ENCODE peak calls at places on chromosome 4, in eight cellular contexts. N, V, K, Q, C, A, S and D are unnamed samples.

GRCh38 chr4:131499139-131499873 is 1649.8 kb upstream of the PCDH10 start:
- DNase-seq in V (no peak), A (no peak), S (no peak), K (no peak), N (no peak), C (peak), Q (peak), D (no peak)

GRCh38 chr4:41160010-41160789 is 54.1 kb downstream of the APBB2 start:
- DNase-seq in A (no peak), K (no peak), S (no peak), N (no peak), Q (peak), C (peak), V (peak), D (no peak)

GRCh38 chr4:42104521-42104920 is 47.9 kb downstream of the BEND4 start:
- DNase-seq in S (no peak), Q (peak), A (no peak), C (no peak), N (no peak), V (peak), K (no peak), D (no peak)

GRCh38 chr4:7735395-7735794 is 204.3 kb downstream of the AFAP1 start:
- DNase-seq in Q (no peak), K (no peak), C (no peak), A (no peak), V (no peak), S (no peak), N (no peak), D (no peak)

GRCh38 chr4:80035336-80035735 is 37.7 kb downstream of the ANTXR2 start:
- DNase-seq in Q (no peak), N (no peak), V (peak), S (no peak), C (no peak), K (no peak), A (no peak), D (no peak)

GRCh38 chr4:153238146-153238919 is 34.1 kb downstream of the TRIM2 start:
- DNase-seq in A (no peak), S (no peak), C (no peak), Q (no peak), V (no peak), N (no peak), K (no peak), D (no peak)

GRCh38 chr4:72326692-72327632 is 242.1 kb downstream of the ADAMTS3 start:
- DNase-seq in N (no peak), S (no peak), A (peak), C (no peak), K (no peak), Q (peak), V (peak), D (no peak)

GRCh38 chr4:24915121-24915922 is 2.5 kb upstream of the CCDC149 start:
- DNase-seq in V (peak), C (no peak), Q (no peak), S (no peak), K (no peak), A (peak), N (no peak), D (no peak)

GRCh38 chr4:109191216-109191615 is 111.2 kb downstream of the COL25A1 start:
- DNase-seq in S (no peak), Q (no peak), N (no peak), C (no peak), K (no peak), V (no peak), A (no peak), D (no peak)

GRCh38 chr4:11805837-11806236 is 377.1 kb upstream of the HS3ST1 start:
- DNase-seq in Q (peak), N (no peak), A (peak), V (peak), C (no peak), S (no peak), K (no peak), D (no peak)

GRCh38 chr4:185470503-185471195 is 884 bp downstream of the CCDC110 start:
- DNase-seq in V (peak), C (peak), N (peak), K (peak), Q (no peak), S (peak), A (peak), D (no peak)

GRCh38 chr4:849478-850175 is 23.7 kb upstream of the CPLX1 start:
- DNase-seq in Q (no peak), C (no peak), N (no peak), A (no peak), K (no peak), S (no peak), V (no peak), D (no peak)

GRCh38 chr4:149164282-149164681 is 651.4 kb downstream of the IQCM start:
- DNase-seq in V (peak), S (no peak), Q (no peak), A (peak), N (no peak), K (peak), C (no peak), D (peak)

GRCh38 chr4:149699642-149700041 is 116.0 kb downstream of the IQCM start:
- DNase-seq in A (peak), Q (no peak), C (no peak), N (no peak), V (no peak), K (no peak), S (no peak), D (no peak)

GRCh38 chr4:65645185-65645584 is 25.1 kb downstream of the EPHA5 start:
- DNase-seq in K (no peak), V (peak), C (no peak), A (no peak), N (no peak), Q (peak), S (no peak), D (no peak)

GRCh38 chr4:74567981-74568380 is 123.0 kb downstream of the AREG start:
- DNase-seq in V (no peak), C (no peak), N (no peak), A (no peak), S (no peak), Q (no peak), K (no peak), D (no peak)

GRCh38 chr4:156968479-156968984 is 3.1 kb downstream of the PDGFC start:
- DNase-seq in C (peak), V (peak), S (peak), K (peak), N (peak), A (peak), Q (peak), D (peak)

GRCh38 chr4:45036677-45037076 is 310.3 kb upstream of the GNPDA2 start:
- DNase-seq in C (no peak), S (no peak), V (peak), A (no peak), K (no peak), Q (no peak), N (no peak), D (no peak)

GRCh38 chr4:77120888-77121508 is 36.0 kb upstream of the CCNG2 start:
- DNase-seq in S (no peak), V (peak), N (peak), A (peak), C (peak), Q (no peak), K (no peak), D (no peak)

GRCh38 chr4:181685911-181686310 is 557.3 kb upstream of the TENM3 start:
- DNase-seq in Q (peak), N (no peak), V (peak), K (no peak), C (peak), S (no peak), A (no peak), D (no peak)

GRCh38 chr4:144338148-144338547 is 197.6 kb upstream of the GYPA start:
- DNase-seq in N (no peak), S (no peak), V (no peak), A (no peak), Q (no peak), K (no peak), C (no peak), D (no peak)

GRCh38 chr4:141676087-141676486 is 39.7 kb downstream of the IL15 start:
- DNase-seq in S (no peak), N (no peak), C (no peak), Q (no peak), A (no peak), V (no peak), K (no peak), D (no peak)

GRCh38 chr4:102730968-102731533 is 29.7 kb downstream of the MANBA start:
- DNase-seq in Q (no peak), C (peak), N (no peak), V (peak), S (no peak), A (peak), K (no peak), D (peak)

GRCh38 chr4:13700196-13701140 is 72.9 kb upstream of the BOD1L1 start:
- DNase-seq in K (no peak), N (no peak), V (no peak), Q (no peak), A (no peak), C (no peak), S (no peak), D (no peak)

GRCh38 chr4:31807036-31807435 is 1086.9 kb downstream of the PCDH7 start:
- DNase-seq in V (no peak), K (no peak), A (no peak), Q (no peak), N (no peak), S (no peak), C (no peak), D (no peak)

GRCh38 chr4:183241771-183242170 is 78.3 kb downstream of the CLDN22 start:
- DNase-seq in V (peak), C (no peak), S (no peak), Q (no peak), K (no peak), N (no peak), A (peak), D (no peak)

GRCh38 chr4:125770814-125771398 is 456.2 kb downstream of the FAT4 start:
- DNase-seq in S (no peak), C (no peak), N (no peak), V (peak), Q (no peak), A (no peak), K (no peak), D (no peak)

GRCh38 chr4:61332671-61333070 is 132.5 kb downstream of the ADGRL3 start:
- DNase-seq in V (peak), A (peak), Q (no peak), C (no peak), K (no peak), S (no peak), N (no peak), D (no peak)

GRCh38 chr4:27094785-27095184 is 234.1 kb downstream of the STIM2 start:
- DNase-seq in Q (no peak), K (peak), V (no peak), N (peak), A (no peak), S (no peak), C (no peak), D (no peak)

GRCh38 chr4:10311939-10312338 is 145.3 kb downstream of the ZNF518B start:
- DNase-seq in V (no peak), Q (no peak), S (no peak), C (no peak), A (no peak), K (no peak), N (no peak), D (no peak)

GRCh38 chr4:156238171-156238570 is 284.5 kb upstream of the CTSO start:
- DNase-seq in V (peak), C (peak), Q (no peak), N (no peak), A (no peak), S (no peak), K (no peak), D (no peak)

GRCh38 chr4:86757468-86757867 is 91.7 kb downstream of the SLC10A6 start:
- DNase-seq in V (no peak), N (no peak), K (no peak), Q (no peak), S (no peak), A (no peak), C (no peak), D (no peak)

GRCh38 chr4:103802766-103803165 is 83.0 kb upstream of the TACR3 start:
- DNase-seq in A (peak), N (no peak), C (no peak), V (peak), S (no peak), Q (no peak), K (no peak), D (no peak)

GRCh38 chr4:87819281-87819919 is 13.4 kb upstream of the MEPE start:
- DNase-seq in N (no peak), K (no peak), V (peak), C (peak), Q (peak), A (peak), S (no peak), D (no peak)

GRCh38 chr4:169931996-169932395 is 94.2 kb downstream of the MFAP3L start:
- DNase-seq in C (no peak), A (no peak), S (no peak), K (no peak), V (no peak), N (no peak), Q (no peak), D (no peak)

GRCh38 chr4:169933531-169933930 is 92.7 kb downstream of the MFAP3L start:
- DNase-seq in S (no peak), N (no peak), C (peak), V (peak), Q (no peak), A (no peak), K (no peak), D (no peak)

GRCh38 chr4:169940460-169940859 is 85.7 kb downstream of the MFAP3L start:
- DNase-seq in V (peak), K (peak), C (peak), S (no peak), Q (no peak), N (no peak), A (peak), D (no peak)

DNA sequence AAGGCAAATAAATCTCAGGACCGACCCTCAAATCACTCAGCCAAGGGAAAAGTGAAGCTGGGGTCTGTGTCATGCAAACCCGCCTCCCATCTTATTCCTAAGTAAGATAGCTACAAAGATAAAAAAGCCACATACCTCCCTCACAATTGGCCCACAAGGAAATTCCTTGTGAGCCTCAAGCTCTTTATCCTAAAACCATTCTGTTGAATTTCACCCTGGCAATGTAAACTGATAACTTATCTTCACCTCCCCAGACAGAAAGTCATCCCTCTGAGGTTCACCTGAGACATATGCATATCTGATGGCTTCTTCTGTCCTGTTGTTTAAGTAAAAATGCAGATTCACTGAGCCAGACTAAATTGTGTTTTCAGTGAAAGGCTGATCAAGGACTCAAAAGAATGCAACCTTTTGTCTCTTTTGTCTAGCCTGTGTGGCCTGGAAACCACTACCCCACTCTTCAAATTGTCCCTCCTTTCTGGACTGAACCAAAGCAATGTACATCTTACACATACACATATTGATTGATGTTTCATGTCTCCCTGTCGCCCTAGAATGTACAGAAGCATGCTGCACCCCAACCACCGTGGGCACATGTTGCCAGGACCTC is 91.3 kb downstream of the MFAP3L start:
- DNase-seq in V (peak), A (peak), Q (no peak), N (no peak), S (no peak), K (no peak), C (peak), D (no peak)
- H3K27ac ChIP-seq in V (peak), A (peak), Q (no peak), N (no peak), S (no peak), K (peak), C (peak), D (no peak)

GRCh38 chr4:128461300-128462103 is 173.9 kb upstream of the PGRMC2 start:
- DNase-seq in A (no peak), K (no peak), V (peak), C (no peak), Q (no peak), N (no peak), S (no peak), D (no peak)
- H3K27ac ChIP-seq in A (peak), K (no peak), V (no peak), C (no peak), Q (no peak), N (no peak), S (peak), D (no peak)

DNA sequence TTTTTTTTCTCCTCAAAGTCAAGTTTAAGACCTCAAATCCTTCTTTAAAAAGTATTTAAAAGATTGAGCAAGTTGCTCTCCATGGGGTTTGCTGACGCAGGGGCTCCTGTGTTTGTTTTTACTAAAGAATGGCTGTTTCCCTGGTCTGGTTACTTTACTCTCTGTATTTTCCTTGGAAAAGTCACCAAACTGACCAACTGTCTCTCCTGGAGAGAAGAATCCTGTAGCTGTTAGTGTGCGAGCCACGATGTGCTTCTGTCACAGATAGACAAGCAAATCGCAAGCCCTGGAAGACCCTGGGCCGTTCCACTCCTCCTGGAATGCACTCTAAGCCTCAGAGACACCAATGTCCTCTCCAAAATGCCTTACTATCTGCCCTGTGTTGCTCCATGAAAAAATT is 212.1 kb downstream of the CHIC2 start:
- DNase-seq in C (no peak), Q (no peak), V (no peak), N (no peak), A (peak), S (no peak), K (no peak), D (no peak)
- H3K27ac ChIP-seq in C (no peak), Q (no peak), V (no peak), N (no peak), A (no peak), S (peak), K (no peak), D (no peak)

DNA sequence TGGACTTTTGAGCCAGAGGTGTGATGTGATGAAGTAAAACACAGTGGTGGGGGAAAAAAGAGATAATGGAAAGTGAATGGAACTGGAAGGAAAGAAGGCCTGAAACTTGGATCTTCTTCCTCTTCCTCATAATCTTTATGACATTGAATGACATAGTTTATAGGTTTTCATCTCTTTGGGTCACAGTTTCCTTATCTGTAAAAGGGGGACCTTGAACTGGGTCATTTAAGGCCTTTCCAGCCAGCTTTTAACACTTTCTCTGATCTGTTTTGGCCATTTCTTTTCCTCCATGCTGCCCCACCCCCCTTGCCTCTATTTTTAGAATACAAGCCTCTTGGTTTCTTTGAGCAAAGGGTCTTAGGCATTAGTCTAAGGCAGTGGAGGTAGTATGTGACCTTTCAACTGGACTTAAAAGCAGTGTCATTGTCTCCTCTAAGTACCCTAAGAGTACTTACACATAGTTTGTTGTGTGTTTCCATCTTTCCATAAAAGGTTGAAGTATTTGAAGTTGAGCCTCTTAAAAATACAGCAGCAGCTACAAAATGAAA is 7.8 kb downstream of the CPEB2 start:
- DNase-seq in V (no peak), C (no peak), A (peak), N (no peak), Q (no peak), K (no peak), S (no peak), D (no peak)
- H3K27ac ChIP-seq in V (no peak), C (no peak), A (no peak), N (no peak), Q (no peak), K (no peak), S (no peak), D (no peak)

GRCh38 chr4:99852199-99852718 is 35.6 kb downstream of the DAPP1 start:
- DNase-seq in V (no peak), N (no peak), K (no peak), C (no peak), S (no peak), Q (no peak), A (no peak), D (no peak)
- H3K27ac ChIP-seq in V (no peak), N (no peak), K (no peak), C (no peak), S (no peak), Q (no peak), A (no peak), D (no peak)